ENCODE peak calls at places on chromosome 11, in ten cellular contexts. Y is activated T-helper 1 cell treated with anti-CD3 and anti-CD28 coated beads, Interleukin-12 subunit alpha, Interleukin-12 subunit beta, Interleukin-2, Interleukin-4 antibody, amounts not matched to agents 30 ng/mL and 10 ng/mL and 1 ng/mL, durations not matched to agents 14 hours and 24 hours and 36 hours; X is ELR; N is smooth muscle cell of the brain vasculature; Z is M059J; P is posterior vena cava; U is fibroblast of lung; R is stimulated activated CD4-positive, alpha-beta T cell treated with anti-CD3 and anti-CD28 coated beads, Interleukin-12 subunit alpha, Interleukin-12 subunit beta, amount 100 ng/mL, for 48 hours; K is HCT116; C is NCI-H2029 treated with DMSO at 0.1 percent for 48 hours. B is an unnamed sample.

GRCh38 chr11:20601221-20601914 is 2.0 kb downstream of the SLC6A5 start:
- DNase-seq in Y (no peak), X (no peak), N (no peak), Z (no peak), P (no peak), U (no peak), R (no peak), K (no peak), C (no peak), B (no peak)

GRCh38 chr11:114972105-114972504 is 293.8 kb downstream of the NXPE2 start:
- DNase-seq in Y (no peak), X (no peak), N (no peak), Z (no peak), P (no peak), U (no peak), R (no peak), K (no peak), C (no peak), B (no peak)

GRCh38 chr11:1209371-1210057 is 13.4 kb upstream of the MUC5B start:
- DNase-seq in Y (no peak), X (no peak), N (no peak), Z (no peak), P (peak; percentile 56), U (no peak), R (no peak), K (no peak), C (no peak), B (peak; percentile 77)

GRCh38 chr11:37544491-37544890 is 946.5 kb upstream of the RAG2 start:
- DNase-seq in Y (no peak), X (no peak), N (no peak), Z (peak; percentile 56), P (no peak), U (no peak), R (no peak), K (no peak), C (no peak), B (no peak)

GRCh38 chr11:57306156-57306876 is 18.4 kb downstream of the TNKS1BP1 start:
- DNase-seq in Y (no peak), X (no peak), N (no peak), Z (no peak), P (no peak), U (no peak), R (no peak), K (no peak), C (no peak), B (no peak)

GRCh38 chr11:86802601-86803051 is 2.3 kb downstream of the PRSS23 start:
- DNase-seq in Y (no peak), X (peak; percentile 87), N (no peak), Z (peak; percentile 87), P (no peak), U (peak; percentile 64), R (peak; percentile 10), K (peak; percentile 53), C (no peak), B (no peak)

GRCh38 chr11:94793822-94794221 is 25.7 kb downstream of the AMOTL1 start:
- DNase-seq in Y (no peak), X (peak; percentile 77), N (no peak), Z (peak; percentile 53), P (no peak), U (peak; percentile 90), R (no peak), K (no peak), C (no peak), B (no peak)

GRCh38 chr11:108498046-108498815 is at the start of gene POGLUT3:
- DNase-seq in Y (peak; percentile 41), X (peak; percentile 74), N (peak; percentile 21), Z (peak; percentile 67), P (peak; percentile 87), U (peak; percentile 70), R (peak; percentile 15), K (no peak), C (peak; percentile 10), B (no peak)

GRCh38 chr11:113778111-113778910 is 1.3 kb upstream of the CLDN25 start:
- DNase-seq in Y (no peak), X (peak; percentile 74), N (no peak), Z (peak; percentile 84), P (no peak), U (peak; percentile 56), R (no peak), K (no peak), C (no peak), B (no peak)

GRCh38 chr11:62669420-62670161 is 1.9 kb upstream of the UQCC3 start:
- DNase-seq in Y (no peak), X (no peak), N (no peak), Z (peak; percentile 32), P (no peak), U (no peak), R (no peak), K (no peak), C (no peak), B (no peak)

GRCh38 chr11:30653606-30654005 is 67.5 kb upstream of the MPPED2 start:
- DNase-seq in Y (no peak), X (no peak), N (no peak), Z (no peak), P (no peak), U (no peak), R (no peak), K (no peak), C (no peak), B (no peak)

GRCh38 chr11:113494021-113494420 is 18.8 kb upstream of the DRD2 start:
- DNase-seq in Y (no peak), X (peak; percentile 17), N (no peak), Z (no peak), P (no peak), U (no peak), R (no peak), K (no peak), C (no peak), B (no peak)

GRCh38 chr11:15627560-15627959 is 512.8 kb downstream of the INSC start:
- DNase-seq in Y (no peak), X (peak; percentile 47), N (no peak), Z (peak; percentile 38), P (no peak), U (peak; percentile 70), R (no peak), K (no peak), C (no peak), B (no peak)